ENCODE peak calls at places on chromosomes 6 and 20, in seven cellular contexts. U is IMR-90, H is lung, E is colonic mucosa, A is ovary, I is heart right ventricle, N is HCT116. Z is an unnamed sample.
A peak's percentile ranks its signal among the peaks of the same experiment; 100 is the strongest.

GRCh38 chr6:149166324-149166723 is 151.2 kb upstream of the TAB2 start:
- DNase-seq in U (no peak), N (no peak), A (no peak), E (no peak), H (no peak), I (no peak), Z (no peak)

GRCh38 chr6:108526739-108527174 is 34.0 kb upstream of the FOXO3 start:
- DNase-seq in U (peak; percentile 62), A (no peak), H (no peak), I (no peak), N (no peak), E (no peak), Z (no peak)

GRCh38 chr6:31659649-31660223 is 842 bp downstream of the C6orf47 start:
- DNase-seq in H (no peak), E (no peak), I (no peak), N (no peak), A (no peak), U (peak; percentile 23), Z (no peak)

GRCh38 chr20:1663917-1664316 is 6.3 kb upstream of the SIRPG start:
- DNase-seq in E (no peak), A (no peak), H (no peak), I (no peak), U (peak; percentile 1), N (no peak), Z (no peak)

GRCh38 chr6:33837971-33838665 is 34.3 kb upstream of the MLN start:
- DNase-seq in I (no peak), E (no peak), A (peak; percentile 41), N (no peak), H (no peak), U (peak; percentile 56), Z (no peak)

GRCh38 chr6:10030942-10031537 is 383.8 kb downstream of the TFAP2A start:
- DNase-seq in A (no peak), I (no peak), N (peak; percentile 31), E (no peak), H (no peak), U (no peak), Z (no peak)

GRCh38 chr20:52895662-52896061 is 76.5 kb upstream of the TSHZ2 start:
- DNase-seq in U (no peak), H (no peak), I (no peak), A (no peak), E (no peak), N (no peak), Z (no peak)

GRCh38 chr6:5763407-5763806 is 243.3 kb downstream of the NRN1 start:
- DNase-seq in A (no peak), U (peak; percentile 31), E (no peak), H (no peak), N (no peak), I (no peak), Z (no peak)

GRCh38 chr6:79544299-79544927 is 7.2 kb upstream of the LCA5 start:
- DNase-seq in I (no peak), H (no peak), N (no peak), U (peak; percentile 46), E (no peak), A (no peak), Z (no peak)

GRCh38 chr20:47319517-47320252 is 36.8 kb downstream of the ZMYND8 start:
- DNase-seq in N (peak; percentile 78), E (peak; percentile 78), H (peak; percentile 88), I (peak; percentile 65), A (peak; percentile 52), U (peak; percentile 74), Z (peak; percentile 57)

GRCh38 chr6:119445666-119446622 is 96.4 kb upstream of the MAN1A1 start:
- DNase-seq in H (no peak), E (no peak), A (no peak), I (no peak), N (no peak), U (peak; percentile 68), Z (no peak)

GRCh38 chr6:16683524-16684194 is 77.6 kb downstream of the ATXN1 start:
- DNase-seq in H (peak; percentile 48), E (peak; percentile 37), A (no peak), U (peak; percentile 56), N (peak; percentile 65), I (peak; percentile 25), Z (no peak)

GRCh38 chr6:107806675-107807074 is 17.4 kb downstream of the SCML4 start:
- DNase-seq in E (no peak), H (no peak), I (no peak), A (no peak), U (no peak), N (no peak), Z (no peak)

GRCh38 chr6:17965397-17965796 is 22.0 kb downstream of the KIF13A start:
- DNase-seq in U (peak; percentile 65), N (no peak), I (no peak), A (no peak), H (no peak), E (no peak), Z (no peak)

GRCh38 chr20:288956-289692 is 1.4 kb downstream of the C20orf96 start:
- DNase-seq in H (no peak), I (no peak), U (no peak), A (no peak), N (no peak), E (peak; percentile 68), Z (no peak)

GRCh38 chr6:168292911-168293310 is 26.7 kb downstream of the DACT2 start:
- DNase-seq in N (no peak), A (no peak), E (no peak), H (no peak), U (no peak), I (no peak), Z (no peak)

GRCh38 chr6:156425374-156425773 is 351.8 kb upstream of the ARID1B start:
- DNase-seq in A (no peak), H (no peak), N (no peak), E (no peak), U (peak; percentile 90), I (peak; percentile 11), Z (no peak)

GRCh38 chr20:17505664-17506517 is 25.3 kb downstream of the BFSP1 start:
- DNase-seq in U (peak; percentile 71), N (no peak), E (no peak), A (no peak), H (no peak), I (no peak), Z (no peak)

GRCh38 chr20:47686545-47686944 is 98.7 kb downstream of the SULF2 start:
- DNase-seq in N (no peak), H (no peak), A (no peak), U (peak; percentile 80), I (no peak), E (no peak), Z (no peak)

GRCh38 chr20:23629017-23629541 is 8.7 kb downstream of the CST3 start:
- DNase-seq in U (peak; percentile 69), I (peak; percentile 32), A (no peak), H (no peak), N (peak; percentile 74), E (peak; percentile 81), Z (peak; percentile 75)

GRCh38 chr6:87283461-87283860 is 38.9 kb upstream of the SMIM8 start:
- DNase-seq in U (no peak), H (no peak), I (no peak), N (no peak), A (no peak), E (no peak), Z (no peak)

GRCh38 chr6:67642582-67642981 is 992.5 kb upstream of the ADGRB3 start:
- DNase-seq in N (no peak), E (no peak), A (no peak), H (no peak), I (no peak), U (no peak), Z (no peak)

GRCh38 chr6:31525932-31526591 is 2.7 kb upstream of the MCCD1 start:
- DNase-seq in E (no peak), I (no peak), H (no peak), A (no peak), N (no peak), U (peak; percentile 57), Z (no peak)

DNA sequence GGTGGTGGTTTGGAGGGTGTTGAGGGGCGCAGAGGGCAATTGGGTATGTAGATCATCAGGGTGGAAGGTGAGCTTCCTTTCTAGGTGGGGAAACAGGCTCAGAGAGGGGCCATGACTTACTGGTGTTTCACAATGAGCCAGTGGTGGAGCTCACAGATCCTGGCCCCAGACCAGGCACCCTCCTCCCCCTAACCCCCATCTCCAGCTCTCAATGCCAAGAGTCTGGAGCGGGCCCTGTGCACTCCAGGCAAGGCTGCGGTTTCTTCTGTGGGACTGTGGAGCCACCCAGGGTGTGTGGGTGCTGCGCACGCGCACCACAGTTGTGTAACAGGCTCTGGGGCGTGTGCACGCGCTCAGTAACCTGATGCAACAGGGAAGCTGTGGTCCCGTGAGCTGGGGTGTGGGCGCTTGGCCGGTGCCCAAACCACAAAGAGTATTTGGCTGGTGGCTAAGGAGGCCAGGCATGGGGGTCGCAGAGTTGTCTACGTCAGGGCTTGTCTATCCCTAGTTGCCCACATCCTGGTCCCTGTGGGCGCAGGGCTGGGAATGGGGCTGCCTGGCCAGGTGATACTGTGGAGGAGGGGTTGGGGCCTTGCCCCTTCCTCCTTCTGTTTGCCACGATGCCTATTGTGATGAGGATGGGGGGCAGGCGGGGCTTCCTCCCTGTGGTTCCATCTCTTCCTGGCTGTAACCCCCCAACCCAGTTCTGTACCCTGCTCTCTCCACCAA is 37.5 kb upstream of the MRPS18A start:
- DNase-seq in E (peak; percentile 92), A (peak; percentile 64), I (peak; percentile 42), H (peak; percentile 93), N (peak; percentile 26), U (peak; percentile 95), Z (no peak)
- H3K4me3 ChIP-seq in E (no peak overlapping the region), A (no peak overlapping the region), I (no peak overlapping the region), H (no peak overlapping the region), N (no peak overlapping the region), U (no peak overlapping the region), Z (no peak overlapping the region)

DNA sequence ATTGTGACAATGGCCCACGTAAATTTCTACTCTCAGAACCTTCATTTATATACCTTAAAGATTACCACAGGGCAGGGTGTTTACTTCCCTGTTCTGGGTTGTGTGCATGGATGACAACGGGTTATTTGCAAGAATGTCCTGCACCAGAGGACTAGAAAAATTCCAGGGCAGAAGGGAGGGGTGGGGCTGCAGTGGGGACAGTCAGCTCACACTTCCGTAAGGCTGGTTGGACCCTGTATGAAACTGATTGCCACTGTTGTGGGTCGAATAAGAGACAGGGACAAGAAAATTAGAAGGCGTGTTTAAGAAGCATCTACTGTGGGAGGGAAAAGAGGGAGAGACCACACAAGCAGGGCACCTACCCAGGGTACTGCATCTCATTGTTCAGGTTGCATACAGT is 96.5 kb downstream of the SNAP25 start:
- DNase-seq in I (no peak), N (no peak), H (no peak), U (no peak), A (no peak), E (no peak), Z (no peak)
- H3K4me1 ChIP-seq in I (peaks cover 15% of the 10 kb centered on the region), N (no peaks in the 10 kb centered on the region), H (peaks cover 2% of the 10 kb centered on the region), U (peaks cover 22% of the 10 kb centered on the region), A (peaks cover 10% of the 10 kb centered on the region), E (no peaks in the 10 kb centered on the region), Z (peaks cover 8% of the 10 kb centered on the region)

GRCh38 chr20:34546751-34547181 is 11.8 kb upstream of the MAP1LC3A start:
- DNase-seq in U (no peak), H (no peak), A (no peak), N (no peak), E (peak; percentile 67), I (no peak), Z (peak; percentile 12)
- H3K4me3 ChIP-seq in U (no peak overlapping the region), H (no peak overlapping the region), A (no peak overlapping the region), N (no peak overlapping the region), E (peak overlapping the region; percentile 39), I (no peak overlapping the region), Z (no peak overlapping the region)

DNA sequence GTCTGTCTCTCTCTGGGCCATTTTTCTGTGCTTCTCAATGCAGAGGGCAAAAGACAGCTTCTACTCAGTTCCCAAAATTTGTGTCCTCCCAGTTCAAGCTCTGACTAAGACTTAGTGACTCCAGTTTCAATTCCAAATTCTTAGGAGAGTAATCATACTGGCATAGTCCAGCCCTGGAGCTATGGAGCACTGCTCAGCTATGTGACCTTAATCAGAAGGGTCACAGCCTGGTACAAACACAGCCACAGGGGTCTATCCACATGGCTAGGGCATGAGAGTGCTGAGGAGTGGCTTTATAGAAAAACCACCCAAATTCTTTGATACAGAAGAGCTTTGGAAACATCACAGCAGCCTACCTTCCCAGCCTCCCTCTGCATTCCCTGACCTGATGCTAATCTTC is 92.0 kb downstream of the FOXF2 start:
- DNase-seq in U (peak; percentile 84), A (no peak), E (no peak), H (no peak), N (peak; percentile 34), I (no peak), Z (no peak)
- H3K4me1 ChIP-seq in U (peaks cover 19% of the 10 kb centered on the region), A (no peaks in the 10 kb centered on the region), E (no peaks in the 10 kb centered on the region), H (no peaks in the 10 kb centered on the region), N (peaks cover 9% of the 10 kb centered on the region), I (no peaks in the 10 kb centered on the region), Z (no peaks in the 10 kb centered on the region)

Z was measured in heart left ventricle.